ENCODE peak calls at places on chromosomes 4 and X, in seven cellular contexts. S is neural crest cell; L is substantia nigra; U is activated naive CD8-positive, alpha-beta T cell treated with anti-CD3 and anti-CD28 coated beads, Interleukin-2, amount 50 U/mL, for 24 hours; F is retina; A is astrocyte of the spinal cord; N is KBM-7. P is an unnamed sample.

GRCh38 chr4:11487876-11488545 is 59.3 kb upstream of the HS3ST1 start:
- DNase-seq in S (no peak), F (no peak), L (no peak), N (no peak), U (no peak), A (no peak), P (no peak)

GRCh38 chrX:146238173-146238572 is 420.5 kb downstream of the SLITRK2 start:
- DNase-seq in F (no peak), S (no peak), N (no peak), U (no peak), L (no peak), A (no peak), P (no peak)

GRCh38 chr4:93983133-93983532 is 154.6 kb downstream of the ATOH1 start:
- DNase-seq in U (no peak), A (no peak), N (no peak), F (no peak), L (no peak), S (no peak), P (no peak)

GRCh38 chr4:83780334-83780733 is 244.4 kb downstream of the GPAT3 start:
- DNase-seq in U (no peak), L (no peak), F (no peak), N (no peak), S (no peak), A (no peak), P (no peak)

GRCh38 chrX:46575991-46576392 is 2.4 kb downstream of the CHST7 start:
- DNase-seq in L (no peak), F (peak), S (no peak), A (no peak), U (no peak), N (peak), P (no peak)

GRCh38 chrX:46354481-46354880 is 190.7 kb downstream of the ZNF674 start:
- DNase-seq in A (peak), N (no peak), U (no peak), L (no peak), S (no peak), F (no peak), P (no peak)

GRCh38 chrX:67523002-67523711 is 20.7 kb upstream of the AR start:
- DNase-seq in N (peak), L (no peak), S (no peak), A (no peak), U (no peak), F (no peak), P (no peak)

GRCh38 chr4:152640058-152640921 is 39.5 kb downstream of the TMEM154 start:
- DNase-seq in U (no peak), A (peak), S (no peak), F (peak), L (no peak), N (peak), P (peak)

GRCh38 chr4:40350627-40351227 is 15.6 kb downstream of the CHRNA9 start:
- DNase-seq in S (no peak), N (no peak), L (no peak), A (no peak), F (no peak), U (no peak), P (no peak)

GRCh38 chr4:22625301-22625700 is 67.4 kb upstream of the GBA3 start:
- DNase-seq in F (no peak), S (no peak), L (no peak), U (no peak), A (no peak), N (no peak), P (no peak)

GRCh38 chrX:68132749-68133148 is 300.5 kb downstream of the OPHN1 start:
- DNase-seq in F (no peak), N (no peak), L (no peak), A (no peak), U (no peak), S (no peak), P (no peak)

GRCh38 chr4:152220201-152220666 is 315.7 kb downstream of the FBXW7 start:
- DNase-seq in F (no peak), A (peak), N (no peak), L (no peak), S (no peak), U (peak), P (no peak)

GRCh38 chrX:31367816-31368215 is 296.0 kb upstream of the FTHL17 start:
- DNase-seq in S (no peak), A (no peak), N (no peak), F (no peak), U (no peak), L (no peak), P (no peak)

GRCh38 chrX:33252306-33252825 is 41.0 kb upstream of the DMD start:
- DNase-seq in U (no peak), F (no peak), N (no peak), A (no peak), L (no peak), S (no peak), P (no peak)

GRCh38 chrX:153878969-153879653 is 6.9 kb downstream of the L1CAM start:
- DNase-seq in U (no peak), F (peak), A (no peak), S (peak), L (no peak), N (peak), P (no peak)

GRCh38 chr4:137998666-137999429 is 243.3 kb downstream of the SLC7A11 start:
- DNase-seq in F (no peak), N (no peak), L (no peak), S (no peak), A (peak), U (no peak), P (no peak)

GRCh38 chrX:37349131-37350033 is at the start of gene PRRG1:
- DNase-seq in F (peak), N (peak), A (peak), U (peak), L (peak), S (peak), P (no peak)

GRCh38 chr4:54473077-54473545 is 184.6 kb upstream of the KIT start:
- DNase-seq in S (no peak), F (no peak), N (no peak), A (no peak), U (no peak), L (no peak), P (no peak)

GRCh38 chrX:134026732-134027311 is 41.4 kb upstream of the GPC3 start:
- DNase-seq in N (peak), U (peak), A (peak), S (peak), F (peak), L (no peak), P (no peak)

GRCh38 chr4:111362891-111363290 is 740.0 kb upstream of the PITX2 start:
- DNase-seq in A (peak), S (no peak), U (no peak), N (no peak), L (no peak), F (no peak), P (no peak)

GRCh38 chrX:31166832-31167231 is 95.0 kb upstream of the FTHL17 start:
- DNase-seq in F (no peak), L (no peak), S (no peak), N (no peak), U (no peak), A (no peak), P (no peak)

P was measured in immature natural killer cell.